ENCODE peak calls at places on chromosomes 3 and 15, in six cellular contexts. D, L, X, J, A and Y are unnamed samples. For H3K27me3, the result is how much of the 10 kb centered on the place peaks cover.

GRCh38 chr3:153051427-153052095 is 110.5 kb upstream of the RAP2B start:
- DNase-seq in D (no peak), L (no peak), X (peak), J (no peak), A (no peak), Y (no peak)

GRCh38 chr3:33360136-33360825 is 79.9 kb downstream of the UBP1 start:
- DNase-seq in D (no peak), L (no peak), X (peak), J (no peak), A (no peak), Y (no peak)

GRCh38 chr3:50581459-50581842 is 12.1 kb downstream of the HEMK1 start:
- DNase-seq in D (no peak), L (no peak), X (no peak), J (no peak), A (no peak), Y (no peak)

GRCh38 chr3:58141766-58142345 is 68.9 kb downstream of the DNASE1L3 start:
- DNase-seq in D (no peak), L (no peak), X (no peak), J (no peak), A (no peak), Y (no peak)

GRCh38 chr15:31440754-31441298 is 114.2 kb downstream of the KLF13 start:
- DNase-seq in D (no peak), L (peak), X (peak), J (peak), A (no peak), Y (peak)

GRCh38 chr3:79018671-79019136 is 749.1 kb downstream of the ROBO1 start:
- DNase-seq in D (peak), L (peak), X (peak), J (peak), A (no peak), Y (peak)

GRCh38 chr15:28113426-28114113 is 14.5 kb upstream of the OCA2 start:
- DNase-seq in D (no peak), L (no peak), X (no peak), J (no peak), A (no peak), Y (no peak)

GRCh38 chr15:85905626-85906025 is 110.9 kb upstream of the KLHL25 start:
- DNase-seq in D (no peak), L (no peak), X (no peak), J (no peak), A (no peak), Y (no peak)

GRCh38 chr3:178385280-178385952 is 150.8 kb upstream of the KCNMB2 start:
- DNase-seq in D (no peak), L (no peak), X (peak), J (no peak), A (peak), Y (no peak)

GRCh38 chr3:76044601-76045600 is 259.6 kb upstream of the ZNF717 start:
- DNase-seq in D (no peak), L (no peak), X (peak), J (no peak), A (no peak), Y (no peak)

GRCh38 chr3:144221771-144222170 is 250.1 kb downstream of the DIPK2A start:
- DNase-seq in D (no peak), L (no peak), X (no peak), J (no peak), A (no peak), Y (no peak)

GRCh38 chr15:45641374-45641778 is 6.5 kb downstream of the SQOR start:
- DNase-seq in D (no peak), L (no peak), X (peak), J (no peak), A (no peak), Y (no peak)

GRCh38 chr3:8589880-8590556 is 54.6 kb downstream of the SSUH2 start:
- DNase-seq in D (no peak), L (no peak), X (peak), J (no peak), A (no peak), Y (no peak)

GRCh38 chr15:63930034-63930433 is 96.3 kb upstream of the HERC1 start:
- DNase-seq in D (no peak), L (no peak), X (no peak), J (peak), A (no peak), Y (peak)

GRCh38 chr3:8554725-8555621 is 53.4 kb downstream of the LMCD1 start:
- DNase-seq in D (peak), L (peak), X (peak), J (peak), A (no peak), Y (peak)

GRCh38 chr3:113249111-113249510 is 37.8 kb downstream of the BOC start:
- DNase-seq in D (no peak), L (no peak), X (peak), J (no peak), A (no peak), Y (no peak)

GRCh38 chr3:120436523-120437050 is 14.2 kb downstream of the FSTL1 start:
- DNase-seq in D (no peak), L (no peak), X (no peak), J (no peak), A (no peak), Y (no peak)

GRCh38 chr3:121703973-121704372 is 43.3 kb upstream of the HCLS1 start:
- DNase-seq in D (no peak), L (no peak), X (no peak), J (no peak), A (no peak), Y (no peak)

GRCh38 chr3:176946169-176946568 is 251.1 kb downstream of the TBL1XR1 start:
- DNase-seq in D (no peak), L (no peak), X (no peak), J (no peak), A (no peak), Y (no peak)

GRCh38 chr15:65421360-65422215 is 1.2 kb downstream of the IGDCC4 start:
- DNase-seq in D (no peak), L (peak), X (peak), J (peak), A (no peak), Y (peak)

GRCh38 chr3:155876037-155876436 is 5.6 kb downstream of the GMPS start:
- DNase-seq in D (no peak), L (no peak), X (no peak), J (no peak), A (no peak), Y (no peak)

GRCh38 chr15:99962006-99962561 is 228.8 kb upstream of the LYSMD4 start:
- DNase-seq in D (peak), L (no peak), X (no peak), J (peak), A (no peak), Y (no peak)

GRCh38 chr3:32082727-32083126 is 23.7 kb upstream of the GPD1L start:
- DNase-seq in D (no peak), L (no peak), X (peak), J (peak), A (no peak), Y (no peak)

GRCh38 chr3:108271626-108272025 is 24.7 kb upstream of the HHLA2 start:
- DNase-seq in D (no peak), L (no peak), X (no peak), J (no peak), A (no peak), Y (no peak)

GRCh38 chr3:11651900-11652299 is 8.2 kb upstream of the VGLL4 start:
- DNase-seq in D (no peak), L (no peak), X (peak), J (no peak), A (peak), Y (no peak)

GRCh38 chr3:197522881-197523342 is 32.9 kb downstream of the BDH1 start:
- DNase-seq in D (no peak), L (no peak), X (peak), J (no peak), A (no peak), Y (peak)

GRCh38 chr3:197525706-197526105 is 30.1 kb downstream of the BDH1 start:
- DNase-seq in D (no peak), L (no peak), X (peak), J (no peak), A (no peak), Y (no peak)

GRCh38 chr3:197522183-197522715 is 33.5 kb downstream of the BDH1 start:
- DNase-seq in D (no peak), L (no peak), X (no peak), J (no peak), A (no peak), Y (no peak)

GRCh38 chr3:197523551-197523950 is 32.2 kb downstream of the BDH1 start:
- DNase-seq in D (no peak), L (no peak), X (no peak), J (no peak), A (no peak), Y (no peak)

DNA sequence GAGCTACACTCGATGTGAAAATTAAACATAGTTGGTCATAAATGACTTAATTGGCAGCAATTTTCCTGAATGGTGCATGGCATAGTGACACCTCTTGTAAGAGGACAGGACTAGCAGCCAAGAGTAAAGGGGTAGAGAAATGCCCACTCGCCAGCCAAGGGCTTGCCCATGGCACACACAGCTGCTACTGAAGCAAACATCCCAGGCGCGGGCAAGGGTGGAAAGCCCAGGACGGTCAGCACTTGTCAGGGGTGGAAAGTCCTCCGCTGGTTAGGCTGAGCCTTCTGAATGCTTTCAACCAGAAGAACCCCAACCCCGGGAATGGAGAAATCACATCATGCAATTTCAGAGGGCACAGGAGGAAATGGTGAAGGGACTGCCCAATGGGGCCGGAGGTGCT is 31.6 kb downstream of the BDH1 start:
- DNase-seq in D (no peak), L (no peak), X (no peak), J (no peak), A (no peak), Y (no peak)
- H3K27me3 ChIP-seq in D (under half), L (under half), X (under half), J (under half), A (under half), Y (under half)

DNA sequence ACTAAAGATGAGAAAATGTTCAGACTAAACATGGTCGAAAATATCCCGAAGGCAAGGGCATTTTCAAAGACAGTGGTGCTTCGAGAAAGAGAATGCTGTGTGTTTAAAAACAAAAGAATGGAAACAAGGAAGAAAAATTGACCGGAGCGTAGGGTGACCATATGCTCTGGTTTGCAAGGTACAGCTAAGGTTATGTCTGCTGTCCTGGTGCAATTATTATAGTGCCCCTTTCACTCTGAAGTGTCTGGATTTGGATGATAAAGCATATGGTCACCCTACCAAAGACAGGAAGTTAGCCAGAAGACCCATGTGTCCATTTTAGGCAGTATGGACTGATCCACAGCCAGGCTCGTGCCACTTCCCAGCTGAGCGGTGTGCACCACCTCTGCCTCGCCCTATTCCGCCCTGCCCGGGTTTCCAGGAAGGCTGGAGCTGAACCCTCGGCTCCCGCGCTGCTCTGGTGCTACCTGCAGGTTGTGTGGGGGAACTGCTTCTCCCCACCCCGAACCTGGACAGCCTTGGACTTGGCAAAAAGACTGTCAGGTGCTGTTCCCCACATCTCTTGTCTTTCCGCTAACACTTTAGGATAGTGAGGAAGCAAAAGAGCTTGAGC is 25.2 kb downstream of the GOLGA6D start:
- DNase-seq in D (no peak), L (no peak), X (peak), J (no peak), A (no peak), Y (peak)
- H3K4me3 ChIP-seq in D (no peak), L (no peak), X (no peak), J (no peak), A (no peak), Y (no peak)

GRCh38 chr3:126212629-126213375 is 32.4 kb upstream of the ALDH1L1 start:
- DNase-seq in D (no peak), L (peak), X (peak), J (peak), A (peak), Y (peak)
- H3K27me3 ChIP-seq in D (under half), L (under half), X (under half), J (under half), A (under half), Y (under half)

GRCh38 chr15:67137319-67137718 is 71.9 kb downstream of the SMAD3 start:
- DNase-seq in D (no peak), L (no peak), X (no peak), J (no peak), A (no peak), Y (no peak)
- H3K4me3 ChIP-seq in D (no peak), L (peak), X (no peak), J (no peak), A (peak), Y (no peak)